ENCODE peak calls at places on chromosomes 4 and X, in five cellular contexts. One of them, this sample, is unnamed.

GRCh38 chrX:64330284-64330683 is 65.0 kb downstream of the MTMR8 start:
- DNase-seq in cardiac fibroblast: no peak
- DNase-seq in upper lobe of right lung: no peak
- DNase-seq in mammary epithelial cell: no peak
- DNase-seq in GM12878: no peak
- DNase-seq in this sample: no peak

GRCh38 chrX:143635915-143636314 is at the start of gene SLITRK4:
- DNase-seq in GM12878: no peak
- DNase-seq in upper lobe of right lung: no peak
- DNase-seq in cardiac fibroblast: peak
- DNase-seq in mammary epithelial cell: no peak
- DNase-seq in this sample: no peak

GRCh38 chr4:82500106-82500738 is 61.6 kb downstream of the TMEM150C start:
- DNase-seq in mammary epithelial cell: no peak
- DNase-seq in cardiac fibroblast: peak
- DNase-seq in GM12878: no peak
- DNase-seq in upper lobe of right lung: no peak
- DNase-seq in this sample: no peak

GRCh38 chrX:119870626-119871131 is 854 bp downstream of the RNF113A start:
- DNase-seq in mammary epithelial cell: peak
- DNase-seq in upper lobe of right lung: no peak
- DNase-seq in cardiac fibroblast: peak
- DNase-seq in GM12878: no peak
- DNase-seq in this sample: peak

GRCh38 chr4:39699676-39700409 is 1.9 kb downstream of the UBE2K start:
- DNase-seq in GM12878: no peak
- DNase-seq in cardiac fibroblast: peak
- DNase-seq in upper lobe of right lung: no peak
- DNase-seq in mammary epithelial cell: peak
- DNase-seq in this sample: no peak

GRCh38 chrX:97050413-97050812 is 166.7 kb downstream of the RPA4 start:
- DNase-seq in GM12878: no peak
- DNase-seq in cardiac fibroblast: peak
- DNase-seq in upper lobe of right lung: no peak
- DNase-seq in mammary epithelial cell: no peak
- DNase-seq in this sample: no peak

GRCh38 chr4:73064536-73064935 is 5.0 kb downstream of the COX18 start:
- DNase-seq in GM12878: no peak
- DNase-seq in mammary epithelial cell: no peak
- DNase-seq in cardiac fibroblast: no peak
- DNase-seq in upper lobe of right lung: no peak
- DNase-seq in this sample: no peak

GRCh38 chrX:22800806-22801205 is 199.0 kb upstream of the DDX53 start:
- DNase-seq in GM12878: no peak
- DNase-seq in cardiac fibroblast: peak
- DNase-seq in mammary epithelial cell: no peak
- DNase-seq in upper lobe of right lung: no peak
- DNase-seq in this sample: no peak

GRCh38 chr4:126213996-126214395 is 899.2 kb downstream of the FAT4 start:
- DNase-seq in mammary epithelial cell: peak
- DNase-seq in upper lobe of right lung: no peak
- DNase-seq in cardiac fibroblast: no peak
- DNase-seq in GM12878: no peak
- DNase-seq in this sample: no peak

GRCh38 chrX:24607616-24608015 is 39.5 kb downstream of the PCYT1B start:
- DNase-seq in upper lobe of right lung: no peak
- DNase-seq in GM12878: no peak
- DNase-seq in mammary epithelial cell: no peak
- DNase-seq in cardiac fibroblast: peak
- DNase-seq in this sample: no peak

GRCh38 chr4:5416637-5417036 is 291.7 kb downstream of the EVC2 start:
- DNase-seq in GM12878: peak
- DNase-seq in upper lobe of right lung: no peak
- DNase-seq in mammary epithelial cell: no peak
- DNase-seq in cardiac fibroblast: no peak
- DNase-seq in this sample: peak

GRCh38 chr4:26275261-26275660 is 45.6 kb upstream of the RBPJ start:
- DNase-seq in mammary epithelial cell: no peak
- DNase-seq in cardiac fibroblast: no peak
- DNase-seq in upper lobe of right lung: no peak
- DNase-seq in GM12878: no peak
- DNase-seq in this sample: no peak
- H3K4me3 ChIP-seq in mammary epithelial cell: no peak
- H3K4me3 ChIP-seq in cardiac fibroblast: no peak
- H3K4me3 ChIP-seq in upper lobe of right lung: no peak
- H3K4me3 ChIP-seq in GM12878: no peak
- H3K4me3 ChIP-seq in this sample: no peak

GRCh38 chr4:3071811-3072210 is 2.5 kb downstream of the HTT-AS start:
- DNase-seq in upper lobe of right lung: no peak
- DNase-seq in cardiac fibroblast: no peak
- DNase-seq in mammary epithelial cell: no peak
- DNase-seq in GM12878: no peak
- DNase-seq in this sample: no peak

GRCh38 chr4:3073158-3074077 is 920 bp downstream of the HTT-AS start:
- DNase-seq in upper lobe of right lung: no peak
- DNase-seq in cardiac fibroblast: no peak
- DNase-seq in mammary epithelial cell: no peak
- DNase-seq in GM12878: no peak
- DNase-seq in this sample: no peak

GRCh38 chr4:3075652-3075981 is 1.1 kb downstream of the HTT start:
- DNase-seq in upper lobe of right lung: no peak
- DNase-seq in mammary epithelial cell: no peak
- DNase-seq in cardiac fibroblast: no peak
- DNase-seq in GM12878: no peak
- DNase-seq in this sample: no peak

GRCh38 chr4:3074846-3075651 is 568 bp downstream of the HTT start:
- DNase-seq in mammary epithelial cell: peak
- DNase-seq in GM12878: no peak
- DNase-seq in cardiac fibroblast: peak
- DNase-seq in upper lobe of right lung: peak
- DNase-seq in this sample: peak

GRCh38 chr4:3074078-3074845 is at the start of the genes HTT and HTT-AS:
- DNase-seq in cardiac fibroblast: peak
- DNase-seq in mammary epithelial cell: peak
- DNase-seq in GM12878: peak
- DNase-seq in upper lobe of right lung: peak
- DNase-seq in this sample: peak
- TF ChIP-seq CTCF in cardiac fibroblast: no peak
- TF ChIP-seq CTCF in mammary epithelial cell: no peak
- TF ChIP-seq CTCF in GM12878: no peak
- TF ChIP-seq CTCF in upper lobe of right lung: peak
- TF ChIP-seq CTCF in this sample: no peak

GRCh38 chr4:37684154-37684553 is 2.0 kb downstream of the RELL1 start:
- DNase-seq in mammary epithelial cell: no peak
- DNase-seq in GM12878: no peak
- DNase-seq in cardiac fibroblast: no peak
- DNase-seq in upper lobe of right lung: no peak
- DNase-seq in this sample: no peak
- H3K4me3 ChIP-seq in mammary epithelial cell: no peak
- H3K4me3 ChIP-seq in GM12878: no peak
- H3K4me3 ChIP-seq in cardiac fibroblast: no peak
- H3K4me3 ChIP-seq in upper lobe of right lung: no peak
- H3K4me3 ChIP-seq in this sample: no peak

DNA sequence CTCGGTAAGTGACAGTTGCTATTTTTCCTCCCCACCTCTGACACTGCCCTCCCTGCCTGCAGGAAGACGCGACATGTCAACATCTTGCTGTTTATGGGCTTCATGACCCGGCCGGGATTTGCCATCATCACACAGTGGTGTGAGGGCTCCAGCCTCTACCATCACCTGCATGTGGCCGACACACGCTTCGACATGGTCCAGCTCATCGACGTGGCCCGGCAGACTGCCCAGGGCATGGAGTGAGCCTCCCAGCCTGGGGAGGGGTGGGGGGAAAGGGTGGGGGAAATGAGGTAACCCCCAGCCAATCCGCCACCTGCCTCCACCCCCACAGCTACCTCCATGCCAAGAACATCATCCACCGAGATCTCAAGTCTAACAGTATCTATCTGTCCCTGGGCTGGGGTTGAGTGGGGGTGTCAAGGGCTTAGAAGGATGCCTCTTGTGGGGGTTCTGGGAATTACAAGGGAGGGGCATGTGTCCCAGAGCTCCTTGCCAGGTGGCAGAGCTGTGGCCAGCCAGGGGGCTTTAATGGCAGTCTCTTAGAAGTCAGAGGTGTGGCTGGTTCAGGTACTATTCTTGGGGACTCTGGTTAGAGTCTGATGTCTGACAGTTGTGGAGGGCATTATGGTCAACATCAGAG is 7.8 kb downstream of the ARAF start:
- DNase-seq in upper lobe of right lung: no peak
- DNase-seq in mammary epithelial cell: no peak
- DNase-seq in cardiac fibroblast: no peak
- DNase-seq in GM12878: no peak
- DNase-seq in this sample: peak
- TF ChIP-seq CTCF in upper lobe of right lung: peak
- TF ChIP-seq CTCF in mammary epithelial cell: peak
- TF ChIP-seq CTCF in cardiac fibroblast: peak
- TF ChIP-seq CTCF in GM12878: peak
- TF ChIP-seq CTCF in this sample: peak

DNA sequence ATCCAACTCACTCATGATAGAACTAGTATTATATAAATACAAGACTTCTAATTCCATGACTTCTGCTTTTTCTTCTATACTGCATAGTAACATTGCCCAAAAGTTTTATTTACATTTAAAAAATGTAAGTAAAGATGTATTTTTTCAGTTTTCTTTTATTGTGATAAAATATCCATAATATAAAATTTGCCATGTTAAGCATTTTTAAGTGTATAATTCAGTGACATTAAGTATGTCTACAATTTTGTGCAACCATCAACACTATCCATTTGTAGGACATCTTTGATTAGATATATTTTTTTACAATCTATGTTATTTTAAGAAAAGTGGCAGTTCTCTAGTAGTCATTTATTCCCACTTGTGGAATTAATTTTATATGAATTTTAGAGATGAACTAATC is 72.6 kb downstream of the PPA2 start:
- DNase-seq in cardiac fibroblast: no peak
- DNase-seq in GM12878: no peak
- DNase-seq in mammary epithelial cell: no peak
- DNase-seq in upper lobe of right lung: no peak
- DNase-seq in this sample: no peak
- H3K4me3 ChIP-seq in cardiac fibroblast: no peak
- H3K4me3 ChIP-seq in GM12878: no peak
- H3K4me3 ChIP-seq in mammary epithelial cell: no peak
- H3K4me3 ChIP-seq in upper lobe of right lung: no peak
- H3K4me3 ChIP-seq in this sample: no peak

GRCh38 chrX:17067534-17067933 is 121.1 kb downstream of the REPS2 start:
- DNase-seq in mammary epithelial cell: peak
- DNase-seq in GM12878: no peak
- DNase-seq in upper lobe of right lung: no peak
- DNase-seq in cardiac fibroblast: no peak
- DNase-seq in this sample: no peak

GRCh38 chrX:17062065-17062464 is 115.6 kb downstream of the REPS2 start:
- DNase-seq in mammary epithelial cell: no peak
- DNase-seq in upper lobe of right lung: no peak
- DNase-seq in cardiac fibroblast: no peak
- DNase-seq in GM12878: no peak
- DNase-seq in this sample: no peak

DNA sequence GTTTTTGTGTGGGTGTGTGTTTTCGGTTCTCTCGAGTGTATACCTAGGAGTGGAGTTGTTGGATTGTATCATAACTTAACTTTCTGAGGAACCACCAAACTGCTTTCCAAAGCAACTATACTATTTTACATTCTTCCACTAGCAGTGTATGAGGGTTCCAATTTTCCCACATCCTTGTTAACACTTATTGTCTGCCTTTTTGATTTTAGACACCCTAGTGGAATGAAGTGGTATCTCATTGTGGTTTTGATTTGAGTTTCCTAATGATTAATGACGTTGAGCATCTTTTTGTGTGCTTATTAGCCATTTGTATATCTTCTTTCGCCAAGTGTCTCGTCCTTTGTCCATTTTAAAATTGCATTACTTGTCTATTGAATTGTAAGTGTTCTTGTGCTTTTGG is 118.6 kb downstream of the REPS2 start:
- DNase-seq in mammary epithelial cell: no peak
- DNase-seq in upper lobe of right lung: no peak
- DNase-seq in GM12878: no peak
- DNase-seq in cardiac fibroblast: no peak
- DNase-seq in this sample: no peak
- TF ChIP-seq CTCF in mammary epithelial cell: no peak
- TF ChIP-seq CTCF in upper lobe of right lung: no peak
- TF ChIP-seq CTCF in GM12878: no peak
- TF ChIP-seq CTCF in cardiac fibroblast: no peak
- TF ChIP-seq CTCF in this sample: no peak

DNA sequence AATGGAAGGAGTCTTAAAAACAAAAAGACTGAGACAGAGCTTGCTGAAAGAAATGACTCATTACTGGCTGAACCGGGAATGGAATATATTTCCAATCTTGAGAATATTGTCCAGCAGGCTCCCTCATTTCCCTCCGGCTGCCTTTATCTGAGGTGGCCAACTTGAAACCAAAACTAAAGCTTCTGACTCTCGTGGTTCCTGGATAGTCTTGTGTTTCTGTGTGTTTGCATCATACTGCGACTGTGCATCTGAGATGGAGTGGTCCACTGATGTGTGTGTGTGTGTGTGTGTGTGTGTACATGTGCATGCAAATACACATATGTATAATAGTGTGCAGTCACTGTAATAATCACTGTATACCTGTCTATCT is 145.6 kb upstream of the SCML1 start:
- DNase-seq in upper lobe of right lung: no peak
- DNase-seq in cardiac fibroblast: peak
- DNase-seq in mammary epithelial cell: peak
- DNase-seq in GM12878: no peak
- DNase-seq in this sample: peak
- H3K4me3 ChIP-seq in upper lobe of right lung: peak
- H3K4me3 ChIP-seq in cardiac fibroblast: peak
- H3K4me3 ChIP-seq in mammary epithelial cell: peak
- H3K4me3 ChIP-seq in GM12878: no peak
- H3K4me3 ChIP-seq in this sample: no peak

GRCh38 chr4:19224820-19225219 is 1026.9 kb upstream of the SLIT2 start:
- DNase-seq in cardiac fibroblast: peak
- DNase-seq in mammary epithelial cell: no peak
- DNase-seq in GM12878: no peak
- DNase-seq in upper lobe of right lung: no peak
- DNase-seq in this sample: no peak
- TF ChIP-seq CTCF in cardiac fibroblast: no peak
- TF ChIP-seq CTCF in mammary epithelial cell: no peak
- TF ChIP-seq CTCF in GM12878: peak
- TF ChIP-seq CTCF in upper lobe of right lung: peak
- TF ChIP-seq CTCF in this sample: peak